ENCODE peak calls at places on chromosomes 5 and 9, in four cellular contexts. G, Z, R and H are unnamed samples.

GRCh38 chr9:33988219-33988890 is 60.3 kb downstream of the UBAP2 start:
- DNase-seq in Z (peak; percentile 62), G (no peak), R (no peak), H (no peak)

GRCh38 chr5:88883566-88884434 is 816 bp upstream of the MEF2C start:
- DNase-seq in G (peak; percentile 81), R (peak; percentile 73), Z (no peak), H (no peak)

GRCh38 chr9:93861736-93862358 is 93.3 kb downstream of the BARX1 start:
- DNase-seq in G (peak; percentile 34), R (no peak), Z (no peak), H (no peak)

GRCh38 chr9:69768716-69769115 is 8.9 kb upstream of the PTAR1 start:
- DNase-seq in G (no peak), R (no peak), Z (no peak), H (no peak)

GRCh38 chr5:36575367-36575781 is 31.0 kb upstream of the SLC1A3 start:
- DNase-seq in Z (no peak), G (no peak), R (no peak), H (no peak)

GRCh38 chr5:43137326-43137725 is 16.6 kb downstream of the ZNF131 start:
- DNase-seq in Z (no peak), G (no peak), R (no peak), H (no peak)

GRCh38 chr5:132203464-132203818 is 24.2 kb downstream of the P4HA2 start:
- DNase-seq in Z (no peak), R (no peak), G (no peak), H (no peak)

GRCh38 chr5:45385321-45386058 is 310.7 kb downstream of the HCN1 start:
- DNase-seq in Z (no peak), R (no peak), G (no peak), H (no peak)

GRCh38 chr5:117262607-117263131 is 688.0 kb upstream of the SEMA6A start:
- DNase-seq in Z (no peak), G (peak; percentile 25), R (no peak), H (no peak)

GRCh38 chr5:35854248-35854647 is 2.4 kb upstream of the IL7R start:
- DNase-seq in R (no peak), Z (no peak), G (no peak), H (no peak)

GRCh38 chr5:40288791-40289475 is 390.8 kb upstream of the PTGER4 start:
- DNase-seq in G (peak; percentile 11), Z (no peak), R (no peak), H (no peak)

GRCh38 chr9:109989296-109989695 is 209.3 kb downstream of the PALM2AKAP2 start:
- DNase-seq in G (no peak), Z (no peak), R (no peak), H (no peak)

GRCh38 chr9:2559212-2560152 is 62.1 kb upstream of the VLDLR start:
- DNase-seq in G (no peak), Z (no peak), R (peak; percentile 87), H (no peak)

GRCh38 chr9:5510360-5510931 is at the start of gene PDCD1LG2:
- DNase-seq in G (no peak), R (no peak), Z (peak; percentile 76), H (no peak)

GRCh38 chr9:98502311-98502975 is 206.3 kb downstream of the GABBR2 start:
- DNase-seq in Z (no peak), R (no peak), G (no peak), H (no peak)

GRCh38 chr5:159641371-159642039 is 274.8 kb upstream of the ADRA1B start:
- DNase-seq in G (no peak), R (peak; percentile 34), Z (no peak), H (no peak)

GRCh38 chr9:136312436-136312835 is 8.5 kb upstream of the CCDC187 start:
- DNase-seq in G (peak; percentile 69), R (no peak), Z (no peak), H (no peak)

GRCh38 chr5:151156732-151157402 is 712 bp downstream of the ANXA6 start:
- DNase-seq in Z (no peak), R (no peak), G (peak; percentile 49), H (no peak)

GRCh38 chr5:488744-489688 is 35.2 kb downstream of the SLC9A3 start:
- DNase-seq in Z (no peak), R (no peak), G (no peak), H (no peak)

DNA sequence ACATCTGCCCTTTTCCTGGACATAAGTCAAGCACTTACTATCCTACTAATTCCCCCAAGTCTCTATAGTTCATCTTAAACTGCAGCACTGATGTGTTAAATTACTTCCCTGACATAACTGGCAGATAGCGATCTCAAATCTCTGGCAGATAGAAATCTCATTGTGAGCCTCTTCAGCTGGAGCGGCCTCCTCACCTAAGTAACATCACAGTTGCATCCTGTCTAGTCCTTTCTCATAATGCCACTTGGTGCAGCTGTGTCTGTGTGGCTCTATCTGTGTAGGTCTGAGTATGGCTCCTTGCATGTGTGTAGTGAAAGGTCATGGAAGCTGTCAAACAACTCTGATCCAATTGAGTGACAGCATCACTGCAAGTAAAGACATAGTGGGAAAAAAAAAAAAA is 53.6 kb upstream of the FST start:
- DNase-seq in R (no peak), G (no peak), Z (no peak), H (no peak)
- H3K27ac ChIP-seq in R (no peak overlapping the region), G (no peak overlapping the region), Z (no peak overlapping the region), H (no peak overlapping the region)

GRCh38 chr5:91126888-91127287 is 256.2 kb downstream of the ARRDC3 start:
- DNase-seq in R (no peak), Z (no peak), G (no peak), H (no peak)
- H3K27ac ChIP-seq in R (peak overlapping the region; percentile 78), Z (no peak overlapping the region), G (no peak overlapping the region), H (no peak overlapping the region)

GRCh38 chr9:8717146-8717545 is 917.6 kb upstream of the DMAC1 start:
- DNase-seq in R (no peak), G (no peak), Z (no peak), H (no peak)
- H3K27ac ChIP-seq in R (no peak overlapping the region), G (no peak overlapping the region), Z (no peak overlapping the region), H (no peak overlapping the region)

GRCh38 chr5:167943353-167943752 is 348.1 kb upstream of the WWC1 start:
- DNase-seq in G (no peak), R (no peak), Z (no peak), H (no peak)

GRCh38 chr5:167937628-167938000 is 353.8 kb upstream of the WWC1 start:
- DNase-seq in Z (no peak), R (no peak), G (no peak), H (no peak)

GRCh38 chr5:167936944-167937627 is 354.4 kb upstream of the WWC1 start:
- DNase-seq in R (no peak), Z (no peak), G (no peak), H (no peak)

GRCh38 chr5:167940911-167941310 is 350.5 kb upstream of the WWC1 start:
- DNase-seq in R (no peak), G (no peak), Z (no peak), H (no peak)

DNA sequence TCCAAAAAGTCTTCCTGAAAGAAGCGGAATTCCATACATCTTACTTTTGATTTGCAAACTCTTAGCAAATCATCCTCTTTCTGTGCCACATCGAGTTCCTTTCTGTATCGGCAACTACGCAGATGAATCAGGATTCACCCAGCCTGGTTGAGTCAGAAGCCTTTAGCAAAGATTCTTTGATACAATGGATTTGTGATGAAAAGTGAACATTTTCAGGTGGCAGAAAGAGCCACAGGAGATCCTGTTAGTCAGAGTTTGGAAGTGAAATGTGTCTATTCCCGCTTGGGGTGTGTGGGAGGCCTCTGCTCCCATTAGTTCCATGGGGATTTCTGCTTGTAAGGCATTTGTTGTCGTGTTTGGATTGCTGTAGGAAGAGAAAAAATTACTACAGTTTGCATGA is 351.8 kb upstream of the WWC1 start:
- DNase-seq in G (no peak), Z (no peak), R (no peak), H (no peak)
- H3K27ac ChIP-seq in G (no peak overlapping the region), Z (no peak overlapping the region), R (peak overlapping the region; percentile 92), H (no peak overlapping the region)

DNA sequence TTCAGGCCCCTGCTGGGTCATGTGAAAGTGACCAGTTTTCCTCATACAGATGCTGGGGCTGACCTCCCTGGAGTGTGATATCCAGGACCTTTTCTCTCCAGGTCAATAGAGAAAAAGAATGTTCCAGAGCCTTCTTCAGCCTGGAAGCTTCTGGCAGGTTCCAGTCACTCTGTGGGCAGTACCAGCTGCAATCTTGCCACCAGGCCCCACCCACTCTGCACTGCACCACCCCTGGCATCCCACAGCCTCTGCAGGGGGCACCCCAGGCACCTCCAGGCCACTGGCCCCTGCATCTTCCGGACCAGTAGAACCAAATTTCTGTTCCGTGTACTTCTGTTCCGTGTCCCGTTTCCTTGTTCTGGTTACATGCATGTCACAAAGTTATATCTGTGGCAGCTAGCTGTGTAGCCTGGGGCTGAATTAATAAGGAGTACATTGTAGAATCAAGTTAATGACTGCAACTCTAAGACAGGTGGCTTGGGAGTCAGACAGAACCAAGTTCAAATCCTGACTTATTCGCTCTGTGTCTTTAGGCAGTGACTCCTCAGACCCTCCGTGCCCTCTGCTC is 83.2 kb upstream of the ZBTB43 start:
- DNase-seq in R (no peak), G (no peak), Z (no peak), H (no peak)
- H3K27ac ChIP-seq in R (no peak overlapping the region), G (no peak overlapping the region), Z (peak overlapping the region; percentile 82), H (no peak overlapping the region)

GRCh38 chr5:168869615-168870227 is 290.6 kb upstream of the PANK3 start:
- DNase-seq in R (no peak), G (no peak), Z (no peak), H (no peak)
- H3K27ac ChIP-seq in R (peak overlapping the region; percentile 70), G (no peak overlapping the region), Z (no peak overlapping the region), H (no peak overlapping the region)

GRCh38 chr5:155753943-155754581 is 572.9 kb upstream of the SGCD start:
- DNase-seq in Z (no peak), G (no peak), R (no peak), H (no peak)
- H3K27ac ChIP-seq in Z (no peak overlapping the region), G (no peak overlapping the region), R (peak overlapping the region; percentile 79), H (no peak overlapping the region)

GRCh38 chr9:37036237-37037136 is 2.4 kb upstream of the PAX5 start:
- DNase-seq in Z (no peak), G (peak; percentile 72), R (no peak), H (no peak)
- H3K27ac ChIP-seq in Z (peak overlapping the region; percentile 92), G (no peak overlapping the region), R (no peak overlapping the region), H (no peak overlapping the region)

GRCh38 chr5:173830421-173830820 is 57.7 kb upstream of the CPEB4 start:
- DNase-seq in R (no peak), G (no peak), Z (no peak), H (no peak)
- H3K27ac ChIP-seq in R (no peak overlapping the region), G (no peak overlapping the region), Z (peak overlapping the region; percentile 58), H (no peak overlapping the region)